ENCODE peak calls at places on chromosome 3, in seven cellular contexts. Y is MM.1S; G is psoas muscle; R is A673; M is stomach; W is CD8-positive, alpha-beta T cell; Z is astrocyte. E is an unnamed sample. For H3K36me3, H3K4me1 and H3K27me3, the result is how much of the 10 kb centered on the place peaks cover.

GRCh38 chr3:9781978-9782575 is 10.2 kb downstream of the TADA3 start:
- DNase-seq in Y (no peak), G (no peak), R (no peak), M (no peak), W (no peak), Z (no peak), E (no peak)

GRCh38 chr3:60803812-60804211 is 447.4 kb downstream of the FHIT start:
- DNase-seq in Y (no peak), G (no peak), R (peak), M (no peak), W (no peak), Z (no peak), E (no peak)

GRCh38 chr3:186361612-186362408 is at the start of gene DGKG:
- DNase-seq in Y (peak), G (peak), R (peak), M (peak), W (no peak), Z (no peak), E (no peak)

GRCh38 chr3:29898609-29899008 is 617.7 kb downstream of the RBMS3 start:
- DNase-seq in Y (no peak), G (no peak), R (no peak), M (no peak), W (no peak), Z (no peak), E (no peak)

GRCh38 chr3:88019024-88019423 is 39.8 kb downstream of the CGGBP1 start:
- DNase-seq in Y (peak), G (no peak), R (no peak), M (no peak), W (no peak), Z (peak), E (no peak)

GRCh38 chr3:156764761-156765160 is 61.4 kb upstream of the LEKR1 start:
- DNase-seq in Y (no peak), G (no peak), R (no peak), M (no peak), W (no peak), Z (peak), E (no peak)

GRCh38 chr3:129577356-129577755 is 29.1 kb downstream of the PLXND1 start:
- DNase-seq in Y (no peak), G (peak), R (no peak), M (no peak), W (no peak), Z (no peak), E (no peak)

GRCh38 chr3:106261915-106262683 is 393.3 kb upstream of the CBLB start:
- DNase-seq in Y (no peak), G (no peak), R (no peak), M (no peak), W (no peak), Z (peak), E (no peak)

GRCh38 chr3:99868438-99868723 is 50.7 kb downstream of the CMSS1 start:
- DNase-seq in Y (no peak), G (no peak), R (no peak), M (no peak), W (peak), Z (no peak), E (no peak)

GRCh38 chr3:147419731-147420360 is 10.7 kb downstream of the ZIC1 start:
- DNase-seq in Y (no peak), G (no peak), R (no peak), M (no peak), W (no peak), Z (no peak), E (no peak)

GRCh38 chr3:42224178-42224577 is 41.8 kb downstream of the CCK start:
- DNase-seq in Y (no peak), G (no peak), R (no peak), M (no peak), W (no peak), Z (no peak), E (no peak)

GRCh38 chr3:128818186-128818787 is 61.1 kb upstream of the ACAD9 start:
- DNase-seq in Y (no peak), G (no peak), R (no peak), M (no peak), W (no peak), Z (no peak), E (no peak)

GRCh38 chr3:151838574-151839312 is 24.8 kb downstream of the AADAC start:
- DNase-seq in Y (peak), G (no peak), R (peak), M (peak), W (peak), Z (peak), E (peak)

GRCh38 chr3:148880681-148881080 is 15.6 kb downstream of the CPA3 start:
- DNase-seq in Y (peak), G (no peak), R (peak), M (no peak), W (no peak), Z (no peak), E (no peak)

GRCh38 chr3:66412176-66412887 is 88.5 kb downstream of the LRIG1 start:
- DNase-seq in Y (no peak), G (no peak), R (no peak), M (no peak), W (no peak), Z (no peak), E (no peak)

GRCh38 chr3:48820626-48821324 is 26.9 kb downstream of the PRKAR2A start:
- DNase-seq in Y (no peak), G (no peak), R (no peak), M (no peak), W (no peak), Z (peak), E (no peak)

GRCh38 chr3:41881233-41881821 is 80.6 kb downstream of the ULK4 start:
- DNase-seq in Y (peak), G (no peak), R (peak), M (no peak), W (no peak), Z (peak), E (no peak)

GRCh38 chr3:49454457-49454856 is 15.6 kb upstream of the DAG1 start:
- DNase-seq in Y (no peak), G (peak), R (no peak), M (peak), W (no peak), Z (no peak), E (no peak)

GRCh38 chr3:185308126-185308754 is 54.4 kb upstream of the EHHADH start:
- DNase-seq in Y (peak), G (no peak), R (peak), M (peak), W (peak), Z (peak), E (peak)

GRCh38 chr3:54176106-54176505 is 53.8 kb downstream of the CACNA2D3 start:
- DNase-seq in Y (no peak), G (no peak), R (no peak), M (no peak), W (no peak), Z (no peak), E (no peak)

GRCh38 chr3:60979861-60980739 is 271.2 kb downstream of the FHIT start:
- DNase-seq in Y (no peak), G (no peak), R (no peak), M (no peak), W (no peak), Z (peak), E (no peak)

GRCh38 chr3:137071104-137071503 is 113.3 kb downstream of the IL20RB start:
- DNase-seq in Y (no peak), G (no peak), R (no peak), M (no peak), W (no peak), Z (no peak), E (no peak)

GRCh38 chr3:100436951-100437350 is 35.6 kb downstream of the LNP1 start:
- DNase-seq in Y (no peak), G (no peak), R (no peak), M (no peak), W (no peak), Z (peak), E (no peak)

GRCh38 chr3:182947892-182948291 is 32.4 kb downstream of the DCUN1D1 start:
- DNase-seq in Y (peak), G (no peak), R (no peak), M (no peak), W (no peak), Z (no peak), E (peak)

GRCh38 chr3:111332488-111333095 is 209.4 kb upstream of the CD96 start:
- DNase-seq in Y (no peak), G (no peak), R (no peak), M (no peak), W (no peak), Z (no peak), E (no peak)

GRCh38 chr3:134931045-134931775 is 136.2 kb downstream of the EPHB1 start:
- DNase-seq in Y (no peak), G (no peak), R (no peak), M (no peak), W (no peak), Z (no peak), E (no peak)

GRCh38 chr3:10946526-10946925 is 46.0 kb upstream of the SLC6A1 start:
- DNase-seq in Y (no peak), G (no peak), R (no peak), M (no peak), W (no peak), Z (no peak), E (no peak)
- H3K36me3 ChIP-seq in Y (under half), G (under half), R (under half), M (under half), W (under half), Z (under half), E (under half)

DNA sequence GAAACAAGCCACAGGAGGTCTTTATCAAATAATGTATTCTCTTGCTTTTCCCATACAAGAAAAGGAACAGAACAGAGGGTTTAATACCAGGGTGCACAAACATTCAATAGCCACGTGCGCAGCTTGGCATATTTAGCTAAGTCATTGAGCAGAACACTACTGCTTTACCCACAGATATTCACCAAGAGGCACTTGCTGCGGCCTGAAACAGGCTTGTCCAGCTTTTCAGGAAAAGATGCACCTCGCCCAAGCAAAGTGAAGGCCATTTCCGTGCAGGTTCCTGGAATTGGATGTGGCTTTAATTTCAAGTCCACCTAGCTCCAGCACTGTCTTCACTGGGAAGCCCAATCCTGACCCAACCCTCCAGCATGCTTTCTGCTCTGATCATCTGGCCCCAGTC is 17.6 kb downstream of the ZDHHC3 start:
- DNase-seq in Y (no peak), G (no peak), R (no peak), M (no peak), W (no peak), Z (no peak), E (no peak)
- H3K4me1 ChIP-seq in Y (under half), G (under half), R (half or more), M (under half), W (under half), Z (under half), E (under half)

DNA sequence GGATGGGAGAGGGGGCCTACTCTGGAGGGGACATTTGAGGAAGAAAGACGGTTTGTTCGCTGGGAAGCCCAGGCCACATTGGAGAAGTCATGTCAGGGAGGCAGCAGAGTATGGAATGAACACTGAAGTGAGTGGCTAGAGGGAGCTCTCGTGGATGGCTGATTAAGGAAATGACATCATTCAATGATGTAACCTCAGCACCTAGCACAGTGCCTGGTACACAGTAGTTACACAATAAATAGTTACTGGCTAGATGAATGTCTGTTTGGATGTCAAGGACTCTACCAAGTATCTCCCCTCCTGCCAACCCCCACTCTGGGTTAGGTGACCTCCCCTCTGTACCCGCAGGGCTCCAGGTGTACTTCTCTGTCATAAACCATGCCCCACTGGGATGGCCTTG is 121.1 kb downstream of the CLSTN2 start:
- DNase-seq in Y (no peak), G (no peak), R (peak), M (no peak), W (no peak), Z (no peak), E (no peak)
- H3K27me3 ChIP-seq in Y (under half), G (under half), R (under half), M (under half), W (under half), Z (under half), E (under half)

DNA sequence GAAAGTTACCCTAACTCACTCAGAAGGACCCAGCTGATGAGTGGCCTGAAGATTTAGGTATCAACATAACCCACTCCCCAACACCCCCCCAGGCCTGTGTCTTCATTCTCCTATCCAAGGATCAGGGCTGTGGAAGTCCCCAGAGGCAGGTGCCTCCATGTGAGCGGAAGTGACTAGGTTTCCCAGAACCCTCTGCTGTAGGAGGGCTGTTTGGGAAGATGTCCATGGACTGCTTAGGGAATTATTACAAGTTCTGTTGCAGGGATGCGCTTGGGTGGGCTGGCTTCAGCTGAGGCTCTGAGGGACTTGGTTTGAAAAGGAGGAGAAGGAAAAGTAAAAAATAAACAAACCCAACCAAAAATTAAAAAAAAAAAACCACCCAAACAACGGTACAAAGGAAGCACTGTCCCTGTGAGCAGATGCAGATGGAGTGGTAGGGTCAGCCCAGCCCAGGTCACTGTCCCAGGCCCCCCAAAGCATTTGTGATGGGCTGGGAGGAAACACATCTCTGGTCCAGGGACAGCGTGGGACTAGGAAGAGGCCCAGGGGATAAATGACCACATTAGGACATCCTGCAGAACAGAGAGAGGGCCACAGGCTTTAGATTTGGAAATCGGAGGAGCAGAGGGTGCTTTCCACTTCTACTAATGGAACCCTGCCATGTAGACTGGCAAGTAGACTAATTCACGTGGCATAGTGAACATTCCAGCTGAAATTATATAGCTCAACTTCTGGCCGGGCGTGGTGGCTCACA is 12.2 kb upstream of the APOD start:
- DNase-seq in Y (no peak), G (no peak), R (no peak), M (no peak), W (no peak), Z (no peak), E (no peak)
- H3K36me3 ChIP-seq in Y (under half), G (under half), R (under half), M (under half), W (under half), Z (under half), E (under half)

GRCh38 chr3:8507496-8507895 is 5.9 kb downstream of the LMCD1 start:
- DNase-seq in Y (no peak), G (no peak), R (no peak), M (no peak), W (no peak), Z (no peak), E (no peak)
- H3K4me1 ChIP-seq in Y (under half), G (half or more), R (under half), M (under half), W (under half), Z (half or more), E (under half)

DNA sequence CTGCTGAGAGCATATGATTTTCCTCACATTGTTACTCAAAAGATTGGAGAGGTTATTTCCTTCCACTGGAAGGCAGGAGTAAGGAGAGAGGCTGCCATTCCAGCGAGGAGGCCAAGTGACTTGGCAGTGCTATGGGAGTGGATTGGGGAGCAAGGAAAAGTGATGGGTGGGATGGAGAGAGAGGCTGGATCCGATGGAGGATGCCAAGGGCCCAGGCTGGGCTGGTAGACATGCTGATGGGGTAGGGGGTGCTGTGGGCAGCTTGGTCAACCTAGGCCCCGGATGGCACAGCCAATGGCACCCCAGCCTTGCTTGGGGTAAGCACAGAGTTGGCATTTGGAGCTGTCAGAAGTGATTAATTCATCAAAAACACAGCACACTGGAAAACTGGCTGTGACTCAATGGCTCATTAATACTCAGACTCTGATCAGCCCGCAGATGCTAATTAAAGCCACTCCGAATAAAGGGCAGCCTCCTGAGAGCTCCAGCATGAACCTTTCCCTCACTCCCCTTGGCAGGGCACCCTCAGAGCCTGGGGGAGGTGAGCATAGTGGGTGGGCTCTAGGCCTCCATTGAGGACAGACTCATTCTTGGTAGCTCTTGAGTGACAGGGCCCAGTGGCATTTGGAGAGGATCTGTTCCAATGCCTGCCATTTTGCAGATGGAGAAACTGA is 22.1 kb upstream of the SLC6A1 start:
- DNase-seq in Y (no peak), G (no peak), R (no peak), M (no peak), W (no peak), Z (no peak), E (no peak)
- H3K27me3 ChIP-seq in Y (under half), G (under half), R (under half), M (half or more), W (under half), Z (half or more), E (under half)

DNA sequence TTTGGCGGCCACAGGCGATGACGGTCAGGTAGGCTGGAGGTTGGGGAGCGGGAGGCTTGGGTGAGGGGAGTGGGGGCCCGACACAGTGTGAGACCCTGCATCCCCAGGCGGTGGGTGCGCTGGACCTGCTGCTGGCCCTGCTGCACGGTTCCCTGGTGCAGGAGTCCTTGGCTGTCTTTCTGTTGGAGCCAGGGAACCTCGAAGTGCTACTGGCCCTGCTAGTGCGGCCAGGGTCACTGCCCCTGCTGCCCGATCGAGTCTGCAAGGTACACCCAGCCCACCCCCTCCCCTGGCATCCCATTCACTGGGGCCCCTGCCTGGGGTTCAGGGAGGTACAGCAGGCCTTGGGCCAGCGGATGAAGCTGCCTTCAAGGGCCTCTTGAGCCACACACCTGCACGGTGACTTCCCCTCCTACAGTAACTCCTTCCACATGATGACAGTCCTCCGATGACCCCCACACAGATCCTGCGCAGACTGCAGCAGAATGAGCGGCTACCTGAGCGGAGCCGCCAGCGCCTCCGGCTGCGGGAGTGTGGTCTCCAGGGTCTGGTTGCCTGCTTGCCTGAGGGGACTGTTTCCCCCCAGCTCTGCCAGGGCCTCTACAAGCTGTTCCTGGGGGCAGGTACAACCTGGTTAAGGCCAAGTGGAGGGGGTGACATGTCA is 19.5 kb downstream of the NBEAL2 start:
- DNase-seq in Y (no peak), G (peak), R (no peak), M (no peak), W (no peak), Z (no peak), E (no peak)
- H3K36me3 ChIP-seq in Y (under half), G (under half), R (under half), M (half or more), W (under half), Z (under half), E (half or more)

GRCh38 chr3:160797306-160797705 is 41.3 kb downstream of the PPM1L start:
- DNase-seq in Y (no peak), G (no peak), R (no peak), M (no peak), W (no peak), Z (no peak), E (no peak)
- H3K4me1 ChIP-seq in Y (under half), G (under half), R (under half), M (under half), W (under half), Z (under half), E (under half)

DNA sequence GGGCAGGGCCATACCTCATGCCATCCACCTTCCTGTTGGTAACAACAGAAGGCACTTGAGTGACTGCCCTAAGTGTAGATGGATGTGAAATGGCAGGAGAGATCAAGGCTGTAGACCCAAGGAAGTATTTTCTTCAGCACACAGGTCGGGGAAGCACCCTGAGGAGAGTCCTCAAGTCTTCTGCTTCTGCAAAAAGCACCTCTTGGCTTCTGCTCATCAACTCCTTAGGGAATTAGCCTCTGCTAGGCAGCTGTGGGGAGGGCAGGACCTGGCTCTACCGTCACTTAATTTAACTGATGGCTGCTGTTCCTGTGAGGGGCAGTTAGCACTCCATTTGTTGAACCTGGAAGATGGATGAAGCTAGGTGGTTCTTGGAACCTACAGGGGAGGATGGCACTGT is 6.9 kb upstream of the CACNA2D2 start:
- DNase-seq in Y (no peak), G (no peak), R (no peak), M (no peak), W (no peak), Z (no peak), E (no peak)
- H3K27me3 ChIP-seq in Y (half or more), G (under half), R (under half), M (under half), W (under half), Z (under half), E (under half)

E was measured in CD4-positive, CD25-positive, alpha-beta regulatory T cell.